ENCODE peak calls at places on chromosomes 12 and 14, in seven cellular contexts. O is mesendoderm, I is cardiac muscle cell, A is gastrocnemius medialis, X is dorsolateral prefrontal cortex, S is foreskin keratinocyte, V is tibial artery. Y is an unnamed sample. For H3K27me3, the result is how much of the 10 kb centered on the place peaks cover.

GRCh38 chr14:64221604-64222003 is 72.6 kb downstream of the ESR2 start:
- DNase-seq in O (no peak), I (no peak), A (peak), X (no peak), S (no peak), V (no peak), Y (no peak)

GRCh38 chr14:76245097-76245496 is 93.4 kb downstream of the GPATCH2L start:
- DNase-seq in O (no peak), I (no peak), A (no peak), X (no peak), S (peak), V (no peak), Y (no peak)

GRCh38 chr14:65864549-65864948 is 452.0 kb downstream of the FUT8 start:
- DNase-seq in O (no peak), I (no peak), A (no peak), X (no peak), S (no peak), V (no peak), Y (no peak)

GRCh38 chr12:13250416-13250815 is 53.9 kb downstream of the EMP1 start:
- DNase-seq in O (no peak), I (peak), A (no peak), X (no peak), S (peak), V (no peak), Y (no peak)

GRCh38 chr12:47591387-47591786 is 114.4 kb downstream of the RPAP3 start:
- DNase-seq in O (no peak), I (peak), A (no peak), X (no peak), S (no peak), V (no peak), Y (no peak)

GRCh38 chr14:96017882-96018281 is 21.3 kb upstream of the C14orf132 start:
- DNase-seq in O (no peak), I (no peak), A (no peak), X (no peak), S (no peak), V (no peak), Y (no peak)

GRCh38 chr12:114025935-114026334 is 59.8 kb upstream of the RBM19 start:
- DNase-seq in O (no peak), I (no peak), A (no peak), X (no peak), S (no peak), V (no peak), Y (peak)

GRCh38 chr12:121033625-121034349 is 5.3 kb downstream of the OASL start:
- DNase-seq in O (no peak), I (peak), A (no peak), X (no peak), S (peak), V (no peak), Y (no peak)

GRCh38 chr14:80003138-80003537 is 208.2 kb downstream of the DIO2 start:
- DNase-seq in O (no peak), I (no peak), A (no peak), X (no peak), S (no peak), V (no peak), Y (no peak)

GRCh38 chr12:38053655-38054464 is 262.7 kb upstream of the ALG10B start:
- DNase-seq in O (peak), I (no peak), A (no peak), X (no peak), S (no peak), V (no peak), Y (no peak)

GRCh38 chr12:94263011-94263786 is 114.8 kb downstream of the PLXNC1 start:
- DNase-seq in O (no peak), I (no peak), A (no peak), X (no peak), S (no peak), V (no peak), Y (no peak)

GRCh38 chr14:53964249-53964648 is 7.6 kb upstream of the BMP4 start:
- DNase-seq in O (peak), I (no peak), A (no peak), X (no peak), S (no peak), V (no peak), Y (no peak)

GRCh38 chr14:22380511-22381455 is 208.2 kb downstream of the DAD1 start:
- DNase-seq in O (peak), I (peak), A (no peak), X (no peak), S (no peak), V (no peak), Y (no peak)

GRCh38 chr12:122190842-122191668 is 8.1 kb downstream of the LRRC43 start:
- DNase-seq in O (peak), I (peak), A (peak), X (no peak), S (no peak), V (no peak), Y (peak)

GRCh38 chr14:59728294-59728693 is 142.3 kb downstream of the RTN1 start:
- DNase-seq in O (no peak), I (no peak), A (no peak), X (no peak), S (no peak), V (no peak), Y (no peak)

GRCh38 chr12:11839093-11839641 is 189.7 kb downstream of the ETV6 start:
- DNase-seq in O (peak), I (peak), A (no peak), X (no peak), S (no peak), V (no peak), Y (no peak)

GRCh38 chr12:38141239-38141638 is 175.3 kb upstream of the ALG10B start:
- DNase-seq in O (no peak), I (no peak), A (no peak), X (no peak), S (no peak), V (no peak), Y (no peak)

GRCh38 chr14:39368261-39368959 is 63.8 kb downstream of the FBXO33 start:
- DNase-seq in O (peak), I (peak), A (peak), X (peak), S (peak), V (no peak), Y (peak)

GRCh38 chr12:6821271-6821673 is 349 bp upstream of the GPR162 start:
- DNase-seq in O (peak), I (peak), A (peak), X (peak), S (no peak), V (no peak), Y (peak)

GRCh38 chr12:3213171-3213570 is 136.0 kb downstream of the TSPAN9 start:
- DNase-seq in O (no peak), I (no peak), A (no peak), X (no peak), S (no peak), V (no peak), Y (peak)

DNA sequence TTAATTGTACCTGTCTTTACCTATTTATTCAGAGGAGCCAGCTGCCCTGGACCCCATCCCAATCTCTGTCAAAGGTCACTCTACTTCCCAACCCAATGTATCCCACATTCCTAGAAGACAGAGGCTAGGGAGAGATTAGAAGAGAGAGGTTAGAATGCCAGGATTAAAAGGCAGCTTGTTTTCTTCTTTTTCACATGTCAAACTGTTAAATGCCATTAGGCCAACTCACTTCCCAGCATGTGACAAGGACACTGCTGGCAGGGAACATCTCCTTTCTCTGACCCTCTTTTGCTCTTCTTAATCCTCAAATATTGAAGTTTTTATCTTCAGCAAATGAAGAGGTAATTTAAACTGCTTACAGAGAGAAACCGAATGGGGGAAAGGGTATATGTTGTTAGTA is 89.1 kb downstream of the BBS10 start:
- DNase-seq in O (peak), I (peak), A (peak), X (no peak), S (no peak), V (no peak), Y (no peak)
- H3K27ac ChIP-seq in O (peak), I (no peak), A (peak), X (no peak), S (no peak), V (peak), Y (peak)

DNA sequence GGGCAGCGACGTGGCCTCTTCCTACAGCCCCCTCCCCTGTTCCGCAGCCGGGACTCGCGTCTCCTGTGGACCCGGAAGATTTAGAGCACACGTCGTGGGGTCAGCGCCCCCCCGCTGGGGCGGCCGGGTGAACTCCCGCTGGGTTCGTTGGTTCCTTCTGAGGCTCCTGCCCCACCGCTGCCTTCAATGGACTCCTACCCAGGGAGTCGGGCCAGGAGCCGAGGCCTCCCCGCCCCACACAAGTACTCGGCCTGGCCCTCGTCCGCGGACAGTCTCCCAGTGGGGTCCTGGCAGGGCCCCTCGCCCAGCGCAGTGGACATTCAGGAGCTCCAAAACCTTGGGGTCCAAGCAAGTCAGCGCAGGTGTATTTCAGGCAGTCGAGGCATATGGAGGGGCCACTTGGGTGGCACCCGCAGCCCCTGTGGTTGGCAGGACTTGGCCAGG is 1.2 kb downstream of the MMP17 start:
- DNase-seq in O (no peak), I (peak), A (no peak), X (no peak), S (no peak), V (no peak), Y (no peak)
- H3K27me3 ChIP-seq in O (under half), I (half or more), A (under half), X (under half), S (under half), V (under half), Y (half or more)

GRCh38 chr12:108672054-108672453 is 38.4 kb upstream of the SELPLG start:
- DNase-seq in O (no peak), I (no peak), A (no peak), X (no peak), S (no peak), V (no peak), Y (no peak)

GRCh38 chr12:108667349-108667748 is 33.7 kb upstream of the SELPLG start:
- DNase-seq in O (no peak), I (no peak), A (no peak), X (no peak), S (no peak), V (no peak), Y (no peak)

GRCh38 chr12:108668532-108668931 is 34.8 kb upstream of the SELPLG start:
- DNase-seq in O (no peak), I (peak), A (no peak), X (no peak), S (no peak), V (no peak), Y (no peak)

GRCh38 chr12:108671110-108671509 is 37.4 kb upstream of the SELPLG start:
- DNase-seq in O (no peak), I (no peak), A (no peak), X (no peak), S (no peak), V (no peak), Y (no peak)

DNA sequence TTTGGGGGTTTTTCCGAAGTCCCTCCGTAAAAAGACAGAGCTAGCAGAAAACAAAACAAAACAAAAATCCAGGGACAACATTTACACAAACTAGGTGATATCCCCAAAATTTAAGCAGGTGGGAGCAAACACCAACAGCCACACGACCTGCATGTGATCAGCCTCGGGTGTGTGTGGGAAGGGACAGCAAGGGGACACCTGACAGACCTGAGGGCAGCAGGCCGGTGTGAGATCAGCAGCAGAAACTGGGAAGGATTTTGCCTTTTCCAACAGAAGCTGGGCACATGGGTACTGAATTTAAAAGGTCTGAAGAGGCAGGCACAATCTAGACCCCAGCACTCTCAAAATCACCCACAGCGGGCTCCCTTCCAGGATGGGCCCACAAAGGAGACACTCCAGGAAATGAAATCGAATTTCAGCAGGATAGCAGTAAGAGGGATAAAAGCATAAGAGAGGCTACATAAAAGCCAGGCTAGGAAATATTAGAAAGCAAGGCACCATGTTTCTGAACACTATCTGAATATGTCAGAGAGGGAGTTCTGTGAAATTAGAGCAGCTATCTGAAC is 36.5 kb upstream of the SELPLG start:
- DNase-seq in O (no peak), I (no peak), A (no peak), X (no peak), S (no peak), V (no peak), Y (no peak)
- H3K27ac ChIP-seq in O (no peak), I (peak), A (peak), X (no peak), S (no peak), V (peak), Y (peak)

GRCh38 chr12:48985475-48985897 is 7.4 kb downstream of the WNT1 start:
- DNase-seq in O (no peak), I (no peak), A (peak), X (peak), S (no peak), V (no peak), Y (peak)
- H3K27me3 ChIP-seq in O (under half), I (half or more), A (under half), X (under half), S (half or more), V (under half), Y (under half)

DNA sequence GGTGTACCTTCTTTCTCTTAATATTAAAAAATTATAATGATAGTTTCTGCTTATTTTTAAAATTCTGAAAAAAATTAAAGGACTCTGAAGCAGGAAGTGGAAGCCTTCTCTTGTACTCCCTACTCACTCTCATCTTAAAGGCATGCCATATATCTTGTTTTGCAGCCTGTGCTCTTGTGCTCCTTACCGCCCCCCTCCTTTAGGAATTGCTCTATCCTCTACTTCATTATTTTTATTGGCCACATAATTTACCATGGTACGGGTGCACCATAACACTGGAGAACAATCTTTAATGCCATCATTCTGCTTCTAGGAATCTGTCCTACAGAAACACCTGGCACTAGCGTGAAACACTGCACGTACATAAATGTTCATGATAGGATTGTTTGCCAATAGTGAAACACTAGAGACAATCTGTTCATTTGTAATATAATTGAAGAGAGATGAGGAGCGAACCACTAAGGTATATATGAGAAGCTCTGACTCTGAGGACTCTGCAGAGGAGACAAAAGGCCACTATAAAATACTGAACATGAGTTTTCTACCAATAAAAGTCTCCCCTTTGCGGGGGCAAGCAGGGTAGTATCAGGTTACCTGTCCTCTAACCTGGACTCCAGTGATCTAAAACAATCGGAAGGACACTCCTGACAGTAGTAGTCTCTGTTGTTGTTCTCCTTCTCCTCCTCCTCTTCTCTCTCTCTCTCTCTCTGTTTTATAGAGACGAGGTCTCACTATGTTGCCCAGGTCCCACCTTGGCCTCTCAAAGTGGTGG is 6.3 kb upstream of the NYNRIN start:
- DNase-seq in O (peak), I (peak), A (no peak), X (no peak), S (peak), V (no peak), Y (no peak)
- H3K27ac ChIP-seq in O (no peak), I (no peak), A (no peak), X (no peak), S (peak), V (no peak), Y (no peak)

DNA sequence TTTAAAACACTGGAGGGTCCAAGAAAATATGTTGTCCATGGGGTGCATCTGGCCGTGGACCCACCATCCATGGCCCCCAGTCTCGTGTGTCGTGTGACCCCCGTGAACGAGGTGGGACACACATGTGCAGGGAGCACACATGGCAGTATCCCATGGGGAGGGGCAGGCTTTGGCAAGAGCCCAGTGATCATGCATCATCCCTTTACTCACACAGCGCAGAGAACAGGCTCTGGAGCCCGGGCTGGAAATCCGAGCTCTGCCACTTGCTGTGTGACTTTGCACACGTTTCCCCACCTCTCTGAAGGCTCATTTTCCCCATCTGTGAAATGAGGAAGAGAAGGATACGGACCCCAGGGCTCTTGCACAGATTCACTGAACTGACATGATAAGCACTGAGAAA is 119.9 kb downstream of the PHETA1 start:
- DNase-seq in O (no peak), I (peak), A (no peak), X (no peak), S (peak), V (no peak), Y (no peak)
- H3K27me3 ChIP-seq in O (under half), I (under half), A (under half), X (under half), S (under half), V (under half), Y (under half)

GRCh38 chr12:92142251-92142896 is 3.3 kb downstream of the BTG1 start:
- DNase-seq in O (no peak), I (no peak), A (no peak), X (no peak), S (no peak), V (no peak), Y (no peak)
- H3K27ac ChIP-seq in O (no peak), I (peak), A (peak), X (peak), S (peak), V (peak), Y (peak)

GRCh38 chr12:109188108-109188712 is 71.8 kb downstream of the ACACB start:
- DNase-seq in O (no peak), I (no peak), A (no peak), X (no peak), S (no peak), V (no peak), Y (no peak)

GRCh38 chr12:109186993-109187653 is 70.7 kb downstream of the ACACB start:
- DNase-seq in O (no peak), I (no peak), A (no peak), X (no peak), S (no peak), V (no peak), Y (no peak)

GRCh38 chr12:109191621-109192250 is 75.3 kb downstream of the ACACB start:
- DNase-seq in O (no peak), I (no peak), A (no peak), X (no peak), S (peak), V (no peak), Y (no peak)

GRCh38 chr12:109192358-109192757 is 76.0 kb downstream of the ACACB start:
- DNase-seq in O (no peak), I (peak), A (peak), X (no peak), S (peak), V (no peak), Y (no peak)

DNA sequence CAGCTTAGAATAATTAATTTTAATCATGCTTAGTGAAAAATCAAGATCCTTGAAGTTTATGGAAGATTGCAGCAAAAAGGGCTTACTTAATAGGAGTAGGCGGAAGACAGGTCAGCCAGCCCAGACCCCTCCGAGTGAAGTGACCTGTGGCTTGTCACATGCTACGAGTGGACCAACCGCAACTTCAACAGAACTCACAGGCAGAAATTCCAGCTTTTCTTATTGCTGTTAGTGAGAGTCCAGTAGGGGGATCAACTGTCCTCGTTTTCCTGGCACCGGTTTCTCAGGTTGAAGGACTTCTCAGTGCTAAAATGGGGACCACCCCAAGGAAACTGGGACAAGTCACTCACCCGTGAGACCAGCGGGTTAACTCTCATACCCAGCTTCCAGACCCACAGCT is 72.9 kb downstream of the ACACB start:
- DNase-seq in O (peak), I (no peak), A (peak), X (no peak), S (no peak), V (no peak), Y (no peak)
- H3K27me3 ChIP-seq in O (under half), I (under half), A (under half), X (under half), S (under half), V (under half), Y (under half)

Y was measured in heart right ventricle.